ENCODE peak calls at places on chromosomes 5 and 9, in ten cellular contexts. T is PC-9, A is SK-N-SH, Q is OCI-LY7, N is PC-3, P is HCT116, S is Karpas-422, W is hepatocyte, L is GM23338, O is MM.1S. U is an unnamed sample. For H3K4me1 and H3K9me2, the result is how much of the 10 kb centered on the place peaks cover.

GRCh38 chr9:20504930-20505329 is 117.4 kb downstream of the MLLT3 start:
- DNase-seq in T (no peak), A (no peak), Q (no peak), N (no peak), P (no peak), S (no peak), W (no peak), L (no peak), O (no peak), U (no peak)

GRCh38 chr5:165410476-165410875 is 1905.1 kb downstream of the MAT2B start:
- DNase-seq in T (no peak), A (no peak), Q (no peak), N (no peak), P (no peak), S (no peak), W (no peak), L (no peak), O (no peak), U (no peak)

GRCh38 chr5:142512680-142513042 is 173.2 kb downstream of the FGF1 start:
- DNase-seq in T (peak), A (no peak), Q (no peak), N (peak), P (peak), S (no peak), W (no peak), L (no peak), O (no peak), U (peak)

GRCh38 chr5:73496984-73497457 is 1.2 kb upstream of the BTF3 start:
- DNase-seq in T (peak), A (peak), Q (peak), N (peak), P (peak), S (peak), W (peak), L (peak), O (peak), U (peak)

GRCh38 chr9:3692606-3693005 is 166.8 kb upstream of the RFX3 start:
- DNase-seq in T (no peak), A (no peak), Q (no peak), N (no peak), P (no peak), S (no peak), W (no peak), L (no peak), O (no peak), U (no peak)

GRCh38 chr5:32687167-32687831 is 23.8 kb upstream of the NPR3 start:
- DNase-seq in T (no peak), A (peak), Q (no peak), N (no peak), P (no peak), S (no peak), W (no peak), L (no peak), O (no peak), U (peak)

GRCh38 chr5:31983851-31984250 is 190.3 kb downstream of the GOLPH3 start:
- DNase-seq in T (no peak), A (no peak), Q (no peak), N (no peak), P (no peak), S (no peak), W (no peak), L (no peak), O (no peak), U (peak)

GRCh38 chr9:138022756-138023393 is 145.3 kb downstream of the CACNA1B start:
- DNase-seq in T (no peak), A (no peak), Q (no peak), N (no peak), P (no peak), S (no peak), W (peak), L (peak), O (no peak), U (no peak)

GRCh38 chr9:4832786-4833579 is 40.2 kb downstream of the RCL1 start:
- DNase-seq in T (peak), A (no peak), Q (no peak), N (peak), P (peak), S (no peak), W (peak), L (no peak), O (no peak), U (peak)

GRCh38 chr5:101720033-101720432 is 576.1 kb downstream of the SLCO4C1 start:
- DNase-seq in T (no peak), A (no peak), Q (no peak), N (no peak), P (no peak), S (no peak), W (no peak), L (no peak), O (no peak), U (no peak)

GRCh38 chr9:114430443-114430842 is 42.7 kb upstream of the AKNA start:
- DNase-seq in T (no peak), A (no peak), Q (no peak), N (peak), P (no peak), S (no peak), W (no peak), L (no peak), O (no peak), U (no peak)

GRCh38 chr5:173645437-173645807 is 29.0 kb upstream of the BOD1 start:
- DNase-seq in T (no peak), A (no peak), Q (no peak), N (no peak), P (no peak), S (no peak), W (peak), L (peak), O (no peak), U (peak)

GRCh38 chr5:32290922-32291321 is 21.8 kb downstream of the MTMR12 start:
- DNase-seq in T (peak), A (no peak), Q (no peak), N (no peak), P (no peak), S (no peak), W (no peak), L (no peak), O (peak), U (no peak)

GRCh38 chr5:114311943-114312342 is 49.9 kb upstream of the KCNN2 start:
- DNase-seq in T (no peak), A (no peak), Q (no peak), N (no peak), P (no peak), S (no peak), W (no peak), L (peak), O (no peak), U (no peak)

GRCh38 chr9:76642074-76642473 is 122.2 kb upstream of the PCA3 start:
- DNase-seq in T (peak), A (no peak), Q (no peak), N (no peak), P (no peak), S (no peak), W (no peak), L (no peak), O (no peak), U (no peak)

GRCh38 chr9:76634356-76635054 is 129.7 kb upstream of the PCA3 start:
- DNase-seq in T (peak), A (no peak), Q (no peak), N (peak), P (peak), S (peak), W (peak), L (no peak), O (peak), U (peak)

GRCh38 chr9:76637426-76637825 is 126.8 kb upstream of the PCA3 start:
- DNase-seq in T (peak), A (no peak), Q (no peak), N (no peak), P (no peak), S (no peak), W (no peak), L (no peak), O (no peak), U (no peak)

GRCh38 chr9:76642701-76643209 is 121.5 kb upstream of the PCA3 start:
- DNase-seq in T (peak), A (no peak), Q (no peak), N (no peak), P (no peak), S (no peak), W (no peak), L (no peak), O (no peak), U (no peak)

DNA sequence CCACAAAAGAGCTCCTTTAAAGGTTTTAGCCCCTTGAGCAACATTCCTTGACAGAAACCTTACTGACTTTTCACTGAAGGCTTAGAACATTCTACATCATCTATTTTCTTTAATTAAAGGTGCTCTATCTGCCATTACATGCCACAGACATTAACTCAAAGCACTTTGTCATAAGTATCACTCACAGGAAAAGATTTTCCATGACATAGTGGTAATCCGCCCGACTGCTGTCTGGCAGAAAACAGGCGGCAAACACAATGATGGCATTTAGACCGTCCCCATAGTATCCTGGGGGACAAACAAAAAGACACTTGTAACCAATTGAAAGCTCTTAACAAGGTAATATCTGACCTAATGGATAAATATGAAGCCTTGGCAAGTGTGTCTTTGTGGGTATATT is 126.2 kb upstream of the PCA3 start:
- DNase-seq in T (no peak), A (no peak), Q (no peak), N (no peak), P (no peak), S (no peak), W (no peak), L (no peak), O (no peak), U (no peak)
- H3K4me1 ChIP-seq in T (under half), A (under half), Q (under half), N (under half), P (under half), S (under half), W (under half), L (under half), O (under half), U (under half)

DNA sequence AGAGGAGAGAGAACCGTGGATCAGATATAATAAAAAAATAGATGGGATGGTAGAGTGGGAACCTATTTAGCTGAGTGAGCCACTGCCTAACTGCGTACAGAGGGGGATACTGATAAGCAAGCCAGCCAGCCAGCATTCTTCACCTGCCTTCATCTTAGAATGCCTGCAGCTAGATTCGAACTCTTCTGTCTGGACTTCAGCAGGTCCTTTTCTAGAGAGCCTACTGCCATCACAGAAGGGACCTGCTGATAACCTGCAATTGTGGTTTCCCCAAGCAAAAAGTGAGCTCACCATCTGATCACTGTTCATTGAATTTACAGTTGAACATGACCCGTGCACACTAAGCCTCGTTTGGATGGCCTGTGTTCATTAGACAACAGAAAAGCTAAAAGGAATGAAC is 109.4 kb downstream of the CDC42SE2 start:
- DNase-seq in T (no peak), A (no peak), Q (no peak), N (no peak), P (no peak), S (no peak), W (no peak), L (no peak), O (no peak), U (no peak)
- H3K9me2 ChIP-seq in T (under half), A (under half), Q (under half), N (under half), P (under half), S (under half), W (under half), L (under half), O (under half), U (under half)

DNA sequence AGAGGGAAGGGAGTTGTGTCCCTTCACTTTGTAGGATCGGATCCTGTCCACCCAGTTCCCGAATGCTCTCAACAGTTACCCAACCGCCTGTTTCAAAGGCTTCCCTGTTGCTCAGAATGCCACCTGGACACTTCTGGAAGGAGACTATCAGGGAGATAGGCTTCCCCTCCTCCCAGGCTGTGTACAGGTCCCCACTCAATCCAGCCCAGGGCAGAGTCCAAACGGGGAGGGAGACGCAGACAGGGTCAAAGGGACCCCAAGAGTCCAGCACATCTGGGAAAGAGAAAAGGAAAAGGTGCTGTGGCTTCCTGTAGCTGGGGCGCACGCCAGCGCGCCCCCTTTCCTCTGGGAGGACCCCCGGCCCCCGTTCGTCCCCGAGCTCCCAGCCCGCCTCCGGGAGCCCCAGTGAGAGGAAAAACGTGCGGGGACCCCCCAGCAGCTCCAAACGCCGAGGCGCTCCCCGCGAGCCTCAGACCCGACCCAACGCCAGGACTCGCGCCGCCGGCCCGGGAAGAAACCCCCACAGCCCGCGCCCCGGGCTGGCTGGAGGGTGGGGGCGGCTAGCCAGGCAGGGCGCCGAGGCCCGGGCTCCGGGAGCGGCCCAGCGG is 640 bp downstream of the SURF4 start:
- DNase-seq in T (peak), A (peak), Q (peak), N (no peak), P (no peak), S (peak), W (peak), L (peak), O (peak), U (peak)
- H3K4me1 ChIP-seq in T (under half), A (under half), Q (under half), N (under half), P (under half), S (under half), W (under half), L (under half), O (under half), U (under half)

GRCh38 chr5:160083012-160083436 is 36.2 kb downstream of the PWWP2A start:
- DNase-seq in T (peak), A (no peak), Q (no peak), N (peak), P (no peak), S (no peak), W (no peak), L (no peak), O (no peak), U (peak)

GRCh38 chr5:160087244-160087643 is 32.0 kb downstream of the PWWP2A start:
- DNase-seq in T (no peak), A (no peak), Q (no peak), N (no peak), P (no peak), S (no peak), W (no peak), L (no peak), O (no peak), U (no peak)

GRCh38 chr5:160082589-160082988 is 36.7 kb downstream of the PWWP2A start:
- DNase-seq in T (no peak), A (no peak), Q (no peak), N (no peak), P (no peak), S (no peak), W (no peak), L (peak), O (no peak), U (no peak)

GRCh38 chr5:160081495-160081894 is 37.8 kb downstream of the PWWP2A start:
- DNase-seq in T (no peak), A (no peak), Q (no peak), N (no peak), P (no peak), S (no peak), W (no peak), L (no peak), O (no peak), U (no peak)

DNA sequence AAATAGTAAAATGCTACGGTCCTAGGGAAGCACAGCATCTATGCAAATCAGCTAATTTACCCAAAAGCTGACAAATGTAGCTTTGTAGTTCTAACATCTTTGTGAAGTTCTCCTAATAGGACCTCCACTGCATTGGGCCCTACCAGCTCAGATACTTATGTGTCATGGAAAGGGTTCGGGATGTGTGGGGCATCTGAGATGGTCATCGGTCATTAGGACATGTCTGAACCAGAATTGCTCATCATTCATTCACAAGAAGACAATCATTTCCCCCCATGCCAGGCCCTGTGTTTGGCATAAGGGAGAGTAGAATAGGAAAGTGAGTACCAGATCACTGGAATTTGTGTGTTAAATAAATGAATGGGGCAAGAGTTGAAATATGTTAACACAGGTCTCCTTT is 35.7 kb downstream of the PWWP2A start:
- DNase-seq in T (no peak), A (no peak), Q (no peak), N (peak), P (no peak), S (no peak), W (no peak), L (no peak), O (no peak), U (peak)
- H3K9me2 ChIP-seq in T (under half), A (under half), Q (under half), N (under half), P (under half), S (under half), W (under half), L (under half), O (under half), U (under half)

GRCh38 chr5:135174315-135175096 is 140.5 kb upstream of the PITX1 start:
- DNase-seq in T (no peak), A (no peak), Q (no peak), N (no peak), P (no peak), S (peak), W (no peak), L (peak), O (no peak), U (no peak)

GRCh38 chr5:135177591-135177990 is 143.6 kb upstream of the PITX1 start:
- DNase-seq in T (no peak), A (no peak), Q (peak), N (no peak), P (no peak), S (peak), W (no peak), L (no peak), O (no peak), U (no peak)

GRCh38 chr5:135179308-135179980 is 145.4 kb upstream of the PITX1 start:
- DNase-seq in T (peak), A (no peak), Q (peak), N (no peak), P (no peak), S (no peak), W (no peak), L (peak), O (no peak), U (no peak)

GRCh38 chr5:135178476-135179155 is 144.6 kb upstream of the PITX1 start:
- DNase-seq in T (no peak), A (no peak), Q (peak), N (no peak), P (no peak), S (peak), W (no peak), L (no peak), O (no peak), U (no peak)

GRCh38 chr5:135176991-135177390 is 143.0 kb upstream of the PITX1 start:
- DNase-seq in T (no peak), A (no peak), Q (no peak), N (no peak), P (no peak), S (no peak), W (no peak), L (no peak), O (no peak), U (no peak)
- H3K4me1 ChIP-seq in T (under half), A (under half), Q (under half), N (under half), P (under half), S (half or more), W (under half), L (under half), O (under half), U (under half)

GRCh38 chr5:57163553-57164006 is 10.3 kb upstream of the GPBP1 start:
- DNase-seq in T (no peak), A (no peak), Q (no peak), N (no peak), P (no peak), S (no peak), W (no peak), L (no peak), O (no peak), U (no peak)
- H3K9me2 ChIP-seq in T (under half), A (under half), Q (under half), N (under half), P (under half), S (under half), W (under half), L (under half), O (under half), U (under half)

GRCh38 chr9:121286973-121287721 is 19.2 kb downstream of the GSN start:
- DNase-seq in T (peak), A (no peak), Q (no peak), N (peak), P (peak), S (peak), W (peak), L (peak), O (no peak), U (peak)

GRCh38 chr9:121288874-121289553 is 21.1 kb downstream of the GSN start:
- DNase-seq in T (peak), A (no peak), Q (no peak), N (no peak), P (no peak), S (no peak), W (peak), L (peak), O (no peak), U (peak)

GRCh38 chr9:121286688-121286972 is 18.7 kb downstream of the GSN start:
- DNase-seq in T (no peak), A (no peak), Q (no peak), N (no peak), P (no peak), S (no peak), W (no peak), L (no peak), O (no peak), U (no peak)

GRCh38 chr9:121289554-121290370 is 21.8 kb downstream of the GSN start:
- DNase-seq in T (no peak), A (no peak), Q (no peak), N (no peak), P (no peak), S (peak), W (no peak), L (no peak), O (no peak), U (peak)

DNA sequence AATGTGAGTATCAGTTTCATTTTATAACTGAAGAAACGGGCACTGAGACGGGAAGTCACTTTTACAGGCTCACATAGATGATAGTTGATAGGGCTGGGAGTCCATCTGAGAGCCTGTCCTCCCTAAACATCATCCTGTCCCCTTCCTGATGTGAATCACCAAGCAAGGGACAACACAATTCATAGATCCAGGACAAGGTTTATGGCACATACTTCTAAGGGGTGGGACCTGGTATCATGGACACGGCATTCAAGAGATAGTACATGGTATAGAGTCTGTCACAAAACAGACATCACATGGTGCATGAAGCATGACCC is 20.6 kb downstream of the GSN start:
- DNase-seq in T (peak), A (no peak), Q (no peak), N (no peak), P (no peak), S (no peak), W (peak), L (no peak), O (no peak), U (no peak)
- H3K4me1 ChIP-seq in T (under half), A (half or more), Q (under half), N (under half), P (half or more), S (under half), W (half or more), L (under half), O (under half), U (under half)

GRCh38 chr9:136059851-136060670 is 35.0 kb downstream of the NACC2 start:
- DNase-seq in T (no peak), A (peak), Q (no peak), N (no peak), P (no peak), S (no peak), W (peak), L (no peak), O (no peak), U (peak)
- H3K9me2 ChIP-seq in T (under half), A (under half), Q (under half), N (under half), P (under half), S (under half), W (under half), L (under half), O (under half), U (under half)

GRCh38 chr9:14346826-14347407 is 33.0 kb upstream of the NFIB start:
- DNase-seq in T (no peak), A (peak), Q (no peak), N (no peak), P (no peak), S (no peak), W (no peak), L (peak), O (no peak), U (no peak)
- H3K4me1 ChIP-seq in T (under half), A (under half), Q (under half), N (under half), P (under half), S (under half), W (under half), L (half or more), O (under half), U (under half)